ENCODE peak calls at places on chromosomes 16 and 17, in six cellular contexts. X is SK-N-SH, D is A549, T is K562, I is IMR-90, M is HepG2. J is an unnamed sample.
A peak's percentile ranks its signal among the peaks of the same experiment; 100 is the strongest.

GRCh38 chr16:25210758-25211157 is 6.0 kb upstream of the AQP8 start:
- DNase-seq in I (peak; percentile 83), D (no peak), X (no peak), M (no peak), T (peak; percentile 66), J (no peak)

GRCh38 chr16:15396948-15397594 is 1.5 kb downstream of the MPV17L start:
- DNase-seq in D (no peak), I (no peak), T (no peak), X (no peak), M (peak; percentile 17), J (no peak)

GRCh38 chr16:86528061-86528929 is 18.0 kb downstream of the FOXF1 start:
- DNase-seq in D (no peak), M (no peak), I (no peak), X (no peak), T (no peak), J (no peak)

GRCh38 chr16:75333770-75334169 is 82.3 kb upstream of the BCAR1 start:
- DNase-seq in D (no peak), T (no peak), X (no peak), I (no peak), M (no peak), J (peak; percentile 19)

GRCh38 chr17:45639297-45639849 is 144.7 kb upstream of the CRHR1 start:
- DNase-seq in D (no peak), M (no peak), T (no peak), I (no peak), X (no peak), J (no peak)

GRCh38 chr17:41420134-41420533 is 4.3 kb downstream of the KRT37 start:
- DNase-seq in T (no peak), M (no peak), D (no peak), X (no peak), I (peak; percentile 26), J (no peak)

GRCh38 chr16:48000622-48001021 is 155.2 kb downstream of the ABCC12 start:
- DNase-seq in D (no peak), T (peak; percentile 30), I (no peak), M (no peak), X (no peak), J (no peak)

GRCh38 chr17:40551091-40551873 is 14.0 kb downstream of the CCR7 start:
- DNase-seq in D (peak; percentile 99), T (no peak), M (peak; percentile 100), I (peak; percentile 100), X (no peak), J (no peak)

GRCh38 chr17:80060629-80061028 is 24.2 kb downstream of the CCDC40 start:
- DNase-seq in T (no peak), X (no peak), I (no peak), D (no peak), M (no peak), J (no peak)

GRCh38 chr16:89721644-89722391 is 481 bp downstream of the ZNF276 start:
- DNase-seq in X (peak; percentile 75), M (no peak), T (no peak), D (peak; percentile 56), I (peak; percentile 34), J (no peak)

GRCh38 chr17:57949649-57950048 is 5.6 kb downstream of the CUEDC1 start:
- DNase-seq in I (no peak), T (no peak), X (no peak), D (peak; percentile 53), M (no peak), J (no peak)

GRCh38 chr16:81578015-81578554 is 133.5 kb downstream of the CMIP start:
- DNase-seq in I (no peak), X (no peak), T (no peak), D (no peak), M (no peak), J (no peak)

GRCh38 chr17:3963214-3964201 is 729 bp downstream of the ATP2A3 start:
- DNase-seq in D (no peak), I (no peak), T (peak; percentile 58), M (no peak), X (peak; percentile 54), J (no peak)

GRCh38 chr16:23254338-23254737 is 47.8 kb upstream of the SCNN1B start:
- DNase-seq in T (no peak), M (no peak), D (no peak), I (peak; percentile 48), X (no peak), J (no peak)

GRCh38 chr16:78686601-78687000 is 587.1 kb downstream of the WWOX start:
- DNase-seq in I (no peak), D (no peak), T (no peak), M (no peak), X (no peak), J (no peak)

GRCh38 chr17:70636517-70637133 is 467.3 kb downstream of the KCNJ2 start:
- DNase-seq in D (peak; percentile 52), T (peak; percentile 21), I (peak; percentile 46), M (peak; percentile 29), X (peak; percentile 58), J (no peak)

GRCh38 chr16:81711609-81712329 is 67.3 kb upstream of the PLCG2 start:
- DNase-seq in M (no peak), D (peak; percentile 97), T (no peak), X (peak; percentile 41), I (peak; percentile 92), J (no peak)

GRCh38 chr16:52467753-52468152 is 79.2 kb downstream of the TOX3 start:
- DNase-seq in M (no peak), X (no peak), I (no peak), T (no peak), D (no peak), J (no peak)

GRCh38 chr17:49984776-49985175 is 10.2 kb downstream of the DLX3 start:
- DNase-seq in T (no peak), D (no peak), X (no peak), M (no peak), I (no peak), J (no peak)

GRCh38 chr17:66778531-66778930 is 56.4 kb upstream of the CACNG5 start:
- DNase-seq in X (no peak), M (no peak), T (no peak), D (no peak), I (no peak), J (no peak)

GRCh38 chr17:5762191-5762590 is 177.9 kb upstream of the NLRP1 start:
- DNase-seq in M (no peak), T (no peak), I (peak; percentile 15), D (no peak), X (no peak), J (no peak)

GRCh38 chr17:14329900-14330491 is 29.1 kb downstream of the HS3ST3B1 start:
- DNase-seq in T (no peak), M (no peak), D (no peak), X (no peak), I (no peak), J (no peak)

GRCh38 chr16:3590736-3591435 is 13.7 kb upstream of the NLRC3 start:
- DNase-seq in M (no peak), X (no peak), T (no peak), D (no peak), I (no peak), J (no peak)

GRCh38 chr17:17975441-17975840 is 2.8 kb downstream of the DRC3 start:
- DNase-seq in M (no peak), X (no peak), D (no peak), T (no peak), I (no peak), J (no peak)

GRCh38 chr17:46192211-46192483 is 1.1 kb downstream of the KANSL1 start:
- DNase-seq in T (no peak), I (no peak), D (no peak), M (no peak), X (no peak), J (no peak)

GRCh38 chr16:49639739-49640388 is 216.0 kb downstream of the ZNF423 start:
- DNase-seq in T (no peak), I (peak; percentile 77), D (no peak), X (peak; percentile 81), M (peak; percentile 56), J (no peak)
- TF ChIP-seq SMC3 in T (no peak), I (no peak), D (no peak), X (no peak), M (no peak), J (no peak)

GRCh38 chr16:53666816-53667415 is 36.7 kb downstream of the RPGRIP1L start:
- DNase-seq in X (no peak), T (no peak), M (peak; percentile 17), I (no peak), D (no peak), J (no peak)
- TF ChIP-seq SMC3 in X (no peak), T (no peak), M (no peak), I (no peak), D (no peak), J (no peak)

GRCh38 chr17:43464046-43464445 is 19.7 kb upstream of the DHX8 start:
- DNase-seq in M (no peak), I (no peak), T (no peak), X (no peak), D (no peak), J (no peak)
- TF ChIP-seq SMC3 in M (no peak), I (no peak), T (no peak), X (no peak), D (no peak), J (no peak)

GRCh38 chr16:66947302-66948033 is 12.2 kb downstream of the CES2 start:
- DNase-seq in X (peak; percentile 88), D (peak; percentile 83), M (peak; percentile 89), T (peak; percentile 89), I (peak; percentile 82), J (peak; percentile 72)
- TF ChIP-seq SMC3 in X (peak; percentile 58), D (peak; percentile 51), M (peak; percentile 87), T (peak; percentile 87), I (peak; percentile 69), J (peak; percentile 70)

J was measured in GM12878.